ENCODE peak calls at places on chromosomes 16 and 17, in five cellular contexts. M, Y, H, T and U are unnamed samples.

GRCh38 chr17:60305141-60305540 is 86.8 kb downstream of the USP32 start:
- DNase-seq in M (no peak), Y (peak), H (peak), T (no peak), U (no peak)

GRCh38 chr17:8186787-8187516 is 3.0 kb downstream of the BORCS6 start:
- DNase-seq in M (peak), Y (peak), H (peak), T (peak), U (no peak)

GRCh38 chr17:27241346-27241946 is 52.5 kb upstream of the WSB1 start:
- DNase-seq in M (no peak), Y (no peak), H (no peak), T (no peak), U (no peak)

GRCh38 chr17:8606415-8606814 is 24.1 kb downstream of the MYH10 start:
- DNase-seq in M (no peak), Y (no peak), H (no peak), T (no peak), U (no peak)

GRCh38 chr17:83009414-83010322 is 69.7 kb upstream of the METRNL start:
- DNase-seq in M (peak), Y (no peak), H (no peak), T (peak), U (peak)

GRCh38 chr16:12132290-12132689 is 155.8 kb downstream of the SNX29 start:
- DNase-seq in M (no peak), Y (no peak), H (no peak), T (no peak), U (no peak)

GRCh38 chr16:57667526-57668258 is 414 bp upstream of the ADGRG3 start:
- DNase-seq in M (peak), Y (no peak), H (peak), T (peak), U (no peak)

GRCh38 chr16:87047221-87048037 is 269.8 kb downstream of the C16orf95 start:
- DNase-seq in M (no peak), Y (no peak), H (no peak), T (no peak), U (no peak)

GRCh38 chr17:68351395-68351794 is 60.1 kb downstream of the ARSG start:
- DNase-seq in M (no peak), Y (no peak), H (no peak), T (peak), U (no peak)

GRCh38 chr16:4239020-4239419 is 2.9 kb downstream of the SRL start:
- DNase-seq in M (no peak), Y (no peak), H (no peak), T (peak), U (no peak)

GRCh38 chr17:49676276-49676868 is 1.5 kb downstream of the SPOP start:
- DNase-seq in M (peak), Y (peak), H (no peak), T (no peak), U (peak)

GRCh38 chr16:67216612-67217490 is 10.1 kb upstream of the TMEM208 start:
- DNase-seq in M (no peak), Y (no peak), H (no peak), T (peak), U (no peak)

GRCh38 chr17:59547131-59547915 is 18.1 kb upstream of the DHX40 start:
- DNase-seq in M (no peak), Y (no peak), H (no peak), T (peak), U (no peak)

GRCh38 chr16:13332713-13333255 is 431.4 kb downstream of the SHISA9 start:
- DNase-seq in M (no peak), Y (no peak), H (no peak), T (no peak), U (no peak)

GRCh38 chr16:17343028-17343427 is 127.7 kb downstream of the XYLT1 start:
- DNase-seq in M (no peak), Y (peak), H (no peak), T (no peak), U (no peak)

GRCh38 chr16:18049454-18050133 is 286.9 kb downstream of the NPIPA8 start:
- DNase-seq in M (no peak), Y (no peak), H (no peak), T (no peak), U (no peak)

GRCh38 chr17:7720125-7720524 is 2.6 kb downstream of the DNAH2 start:
- DNase-seq in M (no peak), Y (no peak), H (no peak), T (no peak), U (no peak)

GRCh38 chr16:6602401-6602800 is 730.2 kb upstream of the RBFOX1 start:
- DNase-seq in M (no peak), Y (no peak), H (no peak), T (no peak), U (no peak)

GRCh38 chr17:68868708-68869107 is 86.5 kb downstream of the ABCA8 start:
- DNase-seq in M (no peak), Y (no peak), H (no peak), T (no peak), U (no peak)

GRCh38 chr16:89563639-89564392 is 3.3 kb downstream of the RPL13 start:
- DNase-seq in M (no peak), Y (no peak), H (no peak), T (no peak), U (no peak)

GRCh38 chr17:64063088-64063487 is 42.7 kb upstream of the ICAM2 start:
- DNase-seq in M (no peak), Y (peak), H (no peak), T (no peak), U (no peak)

GRCh38 chr17:64066709-64067108 is 46.3 kb upstream of the ICAM2 start:
- DNase-seq in M (no peak), Y (no peak), H (no peak), T (no peak), U (no peak)

GRCh38 chr17:64063766-64064224 is 43.4 kb upstream of the ICAM2 start:
- DNase-seq in M (peak), Y (no peak), H (peak), T (peak), U (no peak)

GRCh38 chr17:64061157-64061898 is 40.9 kb upstream of the ICAM2 start:
- DNase-seq in M (no peak), Y (peak), H (no peak), T (no peak), U (no peak)

GRCh38 chr17:64064331-64064730 is 43.9 kb upstream of the ICAM2 start:
- DNase-seq in M (no peak), Y (no peak), H (no peak), T (no peak), U (no peak)
- TF ChIP-seq POLR2AphosphoS5 in M (no peak), Y (no peak), H (no peak), T (no peak), U (no peak)

GRCh38 chr17:66829386-66829864 is 5.5 kb upstream of the CACNG5 start:
- DNase-seq in M (peak), Y (no peak), H (peak), T (no peak), U (no peak)
- TF ChIP-seq TAF1 in M (no peak), Y (no peak), H (no peak), T (no peak), U (no peak)

GRCh38 chr17:57832299-57832698 is 17.5 kb downstream of the MRPS23 start:
- DNase-seq in M (no peak), Y (no peak), H (no peak), T (no peak), U (no peak)

GRCh38 chr17:57832711-57833596 is 16.9 kb downstream of the MRPS23 start:
- DNase-seq in M (peak), Y (no peak), H (peak), T (peak), U (no peak)

GRCh38 chr17:57835333-57835900 is 14.4 kb downstream of the MRPS23 start:
- DNase-seq in M (no peak), Y (no peak), H (peak), T (no peak), U (no peak)

GRCh38 chr17:57833597-57833939 is 16.3 kb downstream of the MRPS23 start:
- DNase-seq in M (no peak), Y (no peak), H (no peak), T (no peak), U (no peak)

GRCh38 chr17:57834146-57834741 is 15.6 kb downstream of the MRPS23 start:
- DNase-seq in M (peak), Y (no peak), H (no peak), T (peak), U (no peak)
- TF ChIP-seq POLR2AphosphoS5 in M (no peak), Y (no peak), H (no peak), T (no peak), U (no peak)

GRCh38 chr17:74566132-74566753 is 1.1 kb downstream of the CD300H start:
- DNase-seq in M (peak), Y (no peak), H (peak), T (peak), U (no peak)
- TF ChIP-seq TAF1 in M (no peak), Y (no peak), H (no peak), T (no peak), U (no peak)

GRCh38 chr16:84115919-84116719 is 623 bp downstream of the MBTPS1 start:
- DNase-seq in M (no peak), Y (no peak), H (peak), T (no peak), U (peak)
- TF ChIP-seq POLR2AphosphoS5 in M (no peak), Y (no peak), H (no peak), T (no peak), U (no peak)

GRCh38 chr17:30395398-30396022 is 16.8 kb downstream of the CPD start:
- DNase-seq in M (no peak), Y (no peak), H (peak), T (peak), U (no peak)

GRCh38 chr17:30391534-30391933 is 12.8 kb downstream of the CPD start:
- DNase-seq in M (no peak), Y (no peak), H (no peak), T (no peak), U (no peak)

GRCh38 chr17:30396129-30396528 is 17.4 kb downstream of the CPD start:
- DNase-seq in M (no peak), Y (no peak), H (no peak), T (no peak), U (no peak)

GRCh38 chr17:30393911-30394867 is 15.5 kb downstream of the CPD start:
- DNase-seq in M (no peak), Y (no peak), H (no peak), T (no peak), U (no peak)

DNA sequence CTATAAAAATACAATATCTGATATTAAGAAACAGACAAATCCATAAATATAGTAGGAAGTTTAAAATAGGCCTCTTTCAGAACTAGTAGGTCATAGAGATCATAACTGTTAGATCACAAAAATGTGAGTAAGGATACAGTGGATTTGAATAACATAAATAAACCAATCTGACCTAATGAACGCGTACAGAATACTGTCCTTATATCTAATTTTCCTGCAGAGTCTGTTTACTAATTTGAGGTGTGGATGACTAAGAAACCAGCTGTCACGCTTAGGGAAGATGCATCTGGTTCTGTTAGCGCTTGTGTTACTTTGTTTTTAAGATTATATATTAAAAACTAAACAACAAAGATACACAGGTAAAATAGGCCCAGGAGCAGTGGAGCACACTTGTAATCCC is 14.8 kb downstream of the CPD start:
- DNase-seq in M (no peak), Y (no peak), H (no peak), T (no peak), U (no peak)
- TF ChIP-seq TAF1 in M (no peak), Y (no peak), H (no peak), T (no peak), U (no peak)

GRCh38 chr17:12048843-12049473 is 28.3 kb downstream of the MAP2K4 start:
- DNase-seq in M (no peak), Y (no peak), H (no peak), T (no peak), U (no peak)

GRCh38 chr17:12050646-12051225 is 30.1 kb downstream of the MAP2K4 start:
- DNase-seq in M (no peak), Y (no peak), H (no peak), T (no peak), U (no peak)

GRCh38 chr17:12046786-12047185 is 26.1 kb downstream of the MAP2K4 start:
- DNase-seq in M (no peak), Y (no peak), H (no peak), T (no peak), U (no peak)

GRCh38 chr17:12043702-12044101 is 23.0 kb downstream of the MAP2K4 start:
- DNase-seq in M (no peak), Y (no peak), H (no peak), T (no peak), U (no peak)

DNA sequence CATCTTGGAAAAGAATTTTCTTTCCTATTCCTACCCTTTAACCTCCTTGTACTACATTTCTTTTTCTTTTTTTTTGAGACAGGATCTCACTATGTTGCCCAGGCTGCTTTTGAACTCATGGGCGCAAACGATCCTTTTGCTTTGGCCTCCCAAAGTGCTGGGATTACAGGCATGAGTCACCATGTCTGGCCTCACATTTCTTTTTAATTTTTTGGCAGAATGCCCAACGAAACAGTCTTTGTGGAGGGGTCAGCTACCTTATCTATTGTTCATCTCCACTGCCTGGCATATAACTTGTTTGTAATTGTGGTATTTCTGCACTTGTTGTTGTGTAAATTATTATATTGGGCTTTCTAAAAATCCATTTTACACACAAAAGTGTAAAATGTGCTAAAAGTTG is 27.3 kb downstream of the MAP2K4 start:
- DNase-seq in M (no peak), Y (no peak), H (no peak), T (no peak), U (no peak)
- TF ChIP-seq POLR2AphosphoS5 in M (no peak), Y (no peak), H (no peak), T (no peak), U (no peak)

GRCh38 chr17:33269337-33270060 is 23.6 kb downstream of the ASIC2 start:
- DNase-seq in M (no peak), Y (no peak), H (no peak), T (no peak), U (no peak)

GRCh38 chr17:33266116-33266515 is 27.0 kb downstream of the ASIC2 start:
- DNase-seq in M (no peak), Y (no peak), H (no peak), T (no peak), U (no peak)

GRCh38 chr17:33266611-33267010 is 26.5 kb downstream of the ASIC2 start:
- DNase-seq in M (no peak), Y (no peak), H (no peak), T (no peak), U (no peak)

GRCh38 chr17:33267881-33268548 is 25.1 kb downstream of the ASIC2 start:
- DNase-seq in M (no peak), Y (no peak), H (no peak), T (no peak), U (no peak)

GRCh38 chr17:33267279-33267790 is 25.8 kb downstream of the ASIC2 start:
- DNase-seq in M (no peak), Y (no peak), H (no peak), T (no peak), U (no peak)
- TF ChIP-seq TAF1 in M (no peak), Y (no peak), H (no peak), T (no peak), U (no peak)

GRCh38 chr17:2593846-2594656 is 597 bp downstream of the PAFAH1B1 start:
- DNase-seq in M (peak), Y (peak), H (peak), T (peak), U (peak)
- TF ChIP-seq POLR2AphosphoS5 in M (peak), Y (peak), H (no peak), T (peak), U (peak)

GRCh38 chr16:1895949-1896675 is 22.1 kb downstream of the HS3ST6 start:
- DNase-seq in M (no peak), Y (no peak), H (no peak), T (no peak), U (no peak)
- TF ChIP-seq TAF1 in M (no peak), Y (no peak), H (no peak), T (no peak), U (no peak)